ENCODE peak calls at places on chromosomes 7 and 10, in ten cellular contexts. One of them, this sample, is unnamed.

GRCh38 chr7:135272303-135272702 is 38.7 kb downstream of the STRA8 start:
- DNase-seq in pancreas: no peak
- DNase-seq in A549: no peak
- DNase-seq in HCT116: no peak
- DNase-seq in dorsolateral prefrontal cortex: no peak
- DNase-seq in heart left ventricle: no peak
- DNase-seq in stomach: no peak
- DNase-seq in endothelial cell of umbilical vein: no peak
- DNase-seq in brain microvascular endothelial cell: no peak
- DNase-seq in cardiac muscle cell: no peak
- DNase-seq in this sample: no peak

GRCh38 chr7:157834501-157835143 is 497.8 kb downstream of the DNAJB6 start:
- DNase-seq in cardiac muscle cell: no peak
- DNase-seq in heart left ventricle: no peak
- DNase-seq in HCT116: no peak
- DNase-seq in brain microvascular endothelial cell: no peak
- DNase-seq in A549: no peak
- DNase-seq in endothelial cell of umbilical vein: no peak
- DNase-seq in pancreas: no peak
- DNase-seq in stomach: no peak
- DNase-seq in dorsolateral prefrontal cortex: no peak
- DNase-seq in this sample: no peak

GRCh38 chr7:158239290-158239981 is 348.2 kb downstream of the PTPRN2 start:
- DNase-seq in cardiac muscle cell: no peak
- DNase-seq in pancreas: no peak
- DNase-seq in HCT116: no peak
- DNase-seq in A549: no peak
- DNase-seq in heart left ventricle: peak
- DNase-seq in dorsolateral prefrontal cortex: no peak
- DNase-seq in endothelial cell of umbilical vein: no peak
- DNase-seq in stomach: peak
- DNase-seq in brain microvascular endothelial cell: no peak
- DNase-seq in this sample: no peak

GRCh38 chr7:16066805-16067459 is 354.4 kb downstream of the CRPPA start:
- DNase-seq in endothelial cell of umbilical vein: peak
- DNase-seq in cardiac muscle cell: peak
- DNase-seq in heart left ventricle: no peak
- DNase-seq in pancreas: no peak
- DNase-seq in dorsolateral prefrontal cortex: no peak
- DNase-seq in brain microvascular endothelial cell: no peak
- DNase-seq in stomach: no peak
- DNase-seq in HCT116: no peak
- DNase-seq in A549: no peak
- DNase-seq in this sample: no peak

GRCh38 chr7:131970602-131971001 is 414.2 kb upstream of the PODXL start:
- DNase-seq in pancreas: no peak
- DNase-seq in endothelial cell of umbilical vein: peak
- DNase-seq in brain microvascular endothelial cell: no peak
- DNase-seq in heart left ventricle: no peak
- DNase-seq in HCT116: no peak
- DNase-seq in cardiac muscle cell: no peak
- DNase-seq in dorsolateral prefrontal cortex: no peak
- DNase-seq in A549: no peak
- DNase-seq in stomach: no peak
- DNase-seq in this sample: no peak

GRCh38 chr7:111760043-111760442 is 197.8 kb upstream of the IMMP2L start:
- DNase-seq in HCT116: no peak
- DNase-seq in dorsolateral prefrontal cortex: no peak
- DNase-seq in A549: no peak
- DNase-seq in endothelial cell of umbilical vein: no peak
- DNase-seq in heart left ventricle: no peak
- DNase-seq in stomach: no peak
- DNase-seq in pancreas: no peak
- DNase-seq in cardiac muscle cell: no peak
- DNase-seq in brain microvascular endothelial cell: no peak
- DNase-seq in this sample: no peak

GRCh38 chr10:52740913-52741675 is 31.5 kb downstream of the MBL2 start:
- DNase-seq in brain microvascular endothelial cell: peak
- DNase-seq in dorsolateral prefrontal cortex: no peak
- DNase-seq in heart left ventricle: no peak
- DNase-seq in HCT116: peak
- DNase-seq in pancreas: peak
- DNase-seq in endothelial cell of umbilical vein: peak
- DNase-seq in A549: peak
- DNase-seq in cardiac muscle cell: peak
- DNase-seq in stomach: peak
- DNase-seq in this sample: no peak

GRCh38 chr7:128740996-128741395 is 1.8 kb downstream of the CALU start:
- DNase-seq in A549: no peak
- DNase-seq in pancreas: no peak
- DNase-seq in stomach: no peak
- DNase-seq in HCT116: no peak
- DNase-seq in dorsolateral prefrontal cortex: no peak
- DNase-seq in heart left ventricle: no peak
- DNase-seq in brain microvascular endothelial cell: no peak
- DNase-seq in endothelial cell of umbilical vein: peak
- DNase-seq in cardiac muscle cell: peak
- DNase-seq in this sample: no peak

GRCh38 chr10:93300518-93300917 is 181.6 kb downstream of the MYOF start:
- DNase-seq in stomach: no peak
- DNase-seq in endothelial cell of umbilical vein: no peak
- DNase-seq in cardiac muscle cell: no peak
- DNase-seq in dorsolateral prefrontal cortex: no peak
- DNase-seq in HCT116: no peak
- DNase-seq in brain microvascular endothelial cell: no peak
- DNase-seq in heart left ventricle: no peak
- DNase-seq in A549: no peak
- DNase-seq in pancreas: no peak
- DNase-seq in this sample: no peak

GRCh38 chr10:95442341-95442740 is 118.8 kb downstream of the SORBS1 start:
- DNase-seq in cardiac muscle cell: no peak
- DNase-seq in endothelial cell of umbilical vein: no peak
- DNase-seq in A549: no peak
- DNase-seq in heart left ventricle: no peak
- DNase-seq in stomach: no peak
- DNase-seq in brain microvascular endothelial cell: no peak
- DNase-seq in dorsolateral prefrontal cortex: no peak
- DNase-seq in pancreas: no peak
- DNase-seq in HCT116: no peak
- DNase-seq in this sample: no peak

GRCh38 chr7:24709051-24709450 is 48.2 kb downstream of the GSDME start:
- DNase-seq in dorsolateral prefrontal cortex: no peak
- DNase-seq in heart left ventricle: no peak
- DNase-seq in brain microvascular endothelial cell: no peak
- DNase-seq in A549: no peak
- DNase-seq in cardiac muscle cell: no peak
- DNase-seq in stomach: no peak
- DNase-seq in endothelial cell of umbilical vein: no peak
- DNase-seq in HCT116: no peak
- DNase-seq in pancreas: no peak
- DNase-seq in this sample: no peak

GRCh38 chr7:5452937-5453540 is 29.4 kb upstream of the TNRC18 start:
- DNase-seq in dorsolateral prefrontal cortex: no peak
- DNase-seq in endothelial cell of umbilical vein: peak
- DNase-seq in pancreas: no peak
- DNase-seq in cardiac muscle cell: peak
- DNase-seq in brain microvascular endothelial cell: peak
- DNase-seq in HCT116: no peak
- DNase-seq in heart left ventricle: peak
- DNase-seq in stomach: no peak
- DNase-seq in A549: no peak
- DNase-seq in this sample: no peak

GRCh38 chr10:46514431-46514861 is 42.0 kb downstream of the GPRIN2 start:
- DNase-seq in cardiac muscle cell: no peak
- DNase-seq in A549: no peak
- DNase-seq in HCT116: no peak
- DNase-seq in stomach: no peak
- DNase-seq in dorsolateral prefrontal cortex: peak
- DNase-seq in endothelial cell of umbilical vein: no peak
- DNase-seq in pancreas: no peak
- DNase-seq in heart left ventricle: peak
- DNase-seq in brain microvascular endothelial cell: no peak
- DNase-seq in this sample: no peak

GRCh38 chr7:114864278-114864677 is 57.6 kb upstream of the MDFIC start:
- DNase-seq in HCT116: no peak
- DNase-seq in endothelial cell of umbilical vein: peak
- DNase-seq in stomach: no peak
- DNase-seq in pancreas: no peak
- DNase-seq in brain microvascular endothelial cell: no peak
- DNase-seq in heart left ventricle: no peak
- DNase-seq in cardiac muscle cell: no peak
- DNase-seq in A549: no peak
- DNase-seq in dorsolateral prefrontal cortex: no peak
- DNase-seq in this sample: no peak

GRCh38 chr7:66542049-66542448 is 86.6 kb upstream of the KCTD7 start:
- DNase-seq in stomach: no peak
- DNase-seq in heart left ventricle: no peak
- DNase-seq in pancreas: no peak
- DNase-seq in cardiac muscle cell: no peak
- DNase-seq in A549: no peak
- DNase-seq in endothelial cell of umbilical vein: no peak
- DNase-seq in dorsolateral prefrontal cortex: no peak
- DNase-seq in HCT116: no peak
- DNase-seq in brain microvascular endothelial cell: no peak
- DNase-seq in this sample: no peak

DNA sequence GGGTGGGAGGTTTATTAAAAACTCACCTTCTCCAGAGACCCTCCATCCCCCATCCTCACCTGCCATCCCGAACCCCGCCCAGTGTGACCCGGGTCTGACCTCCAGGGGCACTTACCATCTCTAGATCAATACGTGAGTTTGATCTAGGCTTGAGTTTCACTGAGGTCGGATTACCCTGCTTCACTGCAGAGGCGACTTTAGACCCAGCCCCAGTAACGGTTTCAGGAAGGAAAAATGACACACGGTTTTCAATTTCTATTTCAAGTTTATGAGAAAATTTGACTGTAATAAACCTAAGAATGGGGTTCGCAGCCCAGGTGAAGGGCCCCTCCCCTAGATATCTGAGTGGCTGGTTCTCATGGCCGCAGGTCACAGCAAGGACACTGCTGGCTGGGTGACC is 33.1 kb downstream of the RCC1L start:
- DNase-seq in A549: no peak
- DNase-seq in stomach: no peak
- DNase-seq in brain microvascular endothelial cell: no peak
- DNase-seq in dorsolateral prefrontal cortex: no peak
- DNase-seq in endothelial cell of umbilical vein: no peak
- DNase-seq in heart left ventricle: no peak
- DNase-seq in cardiac muscle cell: no peak
- DNase-seq in pancreas: no peak
- DNase-seq in HCT116: no peak
- DNase-seq in this sample: no peak
- TF ChIP-seq CTCF in A549: no peak
- TF ChIP-seq CTCF in stomach: no peak
- TF ChIP-seq CTCF in brain microvascular endothelial cell: no peak
- TF ChIP-seq CTCF in dorsolateral prefrontal cortex: no peak
- TF ChIP-seq CTCF in endothelial cell of umbilical vein: no peak
- TF ChIP-seq CTCF in heart left ventricle: no peak
- TF ChIP-seq CTCF in cardiac muscle cell: no peak
- TF ChIP-seq CTCF in pancreas: no peak
- TF ChIP-seq CTCF in HCT116: no peak
- TF ChIP-seq CTCF in this sample: no peak

DNA sequence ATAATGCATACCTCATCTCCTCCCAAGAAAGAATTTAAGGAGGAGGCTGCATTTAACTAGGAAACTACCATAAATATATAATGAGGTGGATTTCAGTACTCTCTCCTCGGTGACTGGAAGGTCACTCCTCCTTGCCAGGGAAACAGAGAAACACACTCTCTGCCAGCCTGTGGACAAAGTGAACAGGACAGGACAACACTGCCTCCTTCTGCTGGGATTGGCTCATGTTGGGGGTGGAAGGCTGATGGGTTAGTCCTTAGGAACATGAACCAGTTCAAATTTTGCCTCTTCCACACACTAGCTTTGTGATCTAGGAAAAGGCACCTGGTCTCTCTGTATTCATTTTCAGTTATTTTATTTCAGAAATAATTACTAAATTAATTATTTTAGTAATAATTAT is 50.6 kb upstream of the STEAP4 start:
- DNase-seq in heart left ventricle: peak
- DNase-seq in cardiac muscle cell: peak
- DNase-seq in HCT116: no peak
- DNase-seq in endothelial cell of umbilical vein: no peak
- DNase-seq in pancreas: peak
- DNase-seq in stomach: peak
- DNase-seq in A549: no peak
- DNase-seq in brain microvascular endothelial cell: peak
- DNase-seq in dorsolateral prefrontal cortex: no peak
- DNase-seq in this sample: no peak
- TF ChIP-seq CTCF in heart left ventricle: peak
- TF ChIP-seq CTCF in cardiac muscle cell: peak
- TF ChIP-seq CTCF in HCT116: peak
- TF ChIP-seq CTCF in endothelial cell of umbilical vein: no peak
- TF ChIP-seq CTCF in pancreas: no peak
- TF ChIP-seq CTCF in stomach: no peak
- TF ChIP-seq CTCF in A549: no peak
- TF ChIP-seq CTCF in brain microvascular endothelial cell: peak
- TF ChIP-seq CTCF in dorsolateral prefrontal cortex: no peak
- TF ChIP-seq CTCF in this sample: peak

GRCh38 chr10:51503378-51503777 is 196.0 kb downstream of the CSTF2T start:
- DNase-seq in cardiac muscle cell: no peak
- DNase-seq in endothelial cell of umbilical vein: no peak
- DNase-seq in brain microvascular endothelial cell: no peak
- DNase-seq in heart left ventricle: no peak
- DNase-seq in HCT116: no peak
- DNase-seq in pancreas: no peak
- DNase-seq in A549: no peak
- DNase-seq in stomach: no peak
- DNase-seq in dorsolateral prefrontal cortex: no peak
- DNase-seq in this sample: no peak

GRCh38 chr10:51501396-51501795 is 198.0 kb downstream of the CSTF2T start:
- DNase-seq in A549: no peak
- DNase-seq in brain microvascular endothelial cell: no peak
- DNase-seq in dorsolateral prefrontal cortex: no peak
- DNase-seq in endothelial cell of umbilical vein: no peak
- DNase-seq in heart left ventricle: no peak
- DNase-seq in stomach: no peak
- DNase-seq in cardiac muscle cell: peak
- DNase-seq in pancreas: no peak
- DNase-seq in HCT116: no peak
- DNase-seq in this sample: no peak

GRCh38 chr10:51502124-51502523 is 197.3 kb downstream of the CSTF2T start:
- DNase-seq in brain microvascular endothelial cell: no peak
- DNase-seq in endothelial cell of umbilical vein: no peak
- DNase-seq in heart left ventricle: no peak
- DNase-seq in HCT116: no peak
- DNase-seq in cardiac muscle cell: no peak
- DNase-seq in pancreas: no peak
- DNase-seq in dorsolateral prefrontal cortex: no peak
- DNase-seq in A549: no peak
- DNase-seq in stomach: no peak
- DNase-seq in this sample: no peak

GRCh38 chr10:51498424-51498823 is 201.0 kb downstream of the CSTF2T start:
- DNase-seq in pancreas: no peak
- DNase-seq in cardiac muscle cell: no peak
- DNase-seq in dorsolateral prefrontal cortex: no peak
- DNase-seq in brain microvascular endothelial cell: no peak
- DNase-seq in stomach: no peak
- DNase-seq in endothelial cell of umbilical vein: no peak
- DNase-seq in HCT116: no peak
- DNase-seq in A549: no peak
- DNase-seq in heart left ventricle: no peak
- DNase-seq in this sample: no peak
- TF ChIP-seq CTCF in pancreas: no peak
- TF ChIP-seq CTCF in cardiac muscle cell: no peak
- TF ChIP-seq CTCF in dorsolateral prefrontal cortex: no peak
- TF ChIP-seq CTCF in brain microvascular endothelial cell: no peak
- TF ChIP-seq CTCF in stomach: no peak
- TF ChIP-seq CTCF in endothelial cell of umbilical vein: no peak
- TF ChIP-seq CTCF in HCT116: no peak
- TF ChIP-seq CTCF in A549: no peak
- TF ChIP-seq CTCF in heart left ventricle: no peak
- TF ChIP-seq CTCF in this sample: no peak

GRCh38 chr10:89643812-89644690 is 991 bp downstream of the PANK1 start:
- DNase-seq in stomach: peak
- DNase-seq in dorsolateral prefrontal cortex: peak
- DNase-seq in HCT116: peak
- DNase-seq in brain microvascular endothelial cell: peak
- DNase-seq in endothelial cell of umbilical vein: peak
- DNase-seq in cardiac muscle cell: peak
- DNase-seq in pancreas: peak
- DNase-seq in heart left ventricle: peak
- DNase-seq in A549: peak
- DNase-seq in this sample: peak
- TF ChIP-seq CTCF in stomach: no peak
- TF ChIP-seq CTCF in dorsolateral prefrontal cortex: no peak
- TF ChIP-seq CTCF in HCT116: no peak
- TF ChIP-seq CTCF in brain microvascular endothelial cell: no peak
- TF ChIP-seq CTCF in endothelial cell of umbilical vein: peak
- TF ChIP-seq CTCF in cardiac muscle cell: no peak
- TF ChIP-seq CTCF in pancreas: no peak
- TF ChIP-seq CTCF in heart left ventricle: no peak
- TF ChIP-seq CTCF in A549: no peak
- TF ChIP-seq CTCF in this sample: no peak

This sample was measured in GM12864.